ENCODE peak calls at places on chromosomes 12 and 14, in five cellular contexts. B, L, E, S and G are unnamed samples.

GRCh38 chr14:24889843-24890242 is 160.1 kb downstream of the STXBP6 start:
- DNase-seq in B (no peak), S (no peak), E (no peak), L (no peak), G (no peak)

GRCh38 chr12:124720687-124721500 is 142.8 kb downstream of the SCARB1 start:
- DNase-seq in E (peak), L (no peak), B (peak), S (no peak), G (peak)

GRCh38 chr12:55974308-55974724 is 438 bp downstream of the RAB5B start:
- DNase-seq in S (no peak), E (peak), B (peak), L (no peak), G (peak)

GRCh38 chr12:125159687-125160086 is 94.5 kb downstream of the AACS start:
- DNase-seq in B (no peak), S (no peak), E (no peak), L (no peak), G (no peak)

GRCh38 chr12:69115955-69116354 is 123.4 kb upstream of the CPSF6 start:
- DNase-seq in L (no peak), S (no peak), B (no peak), E (no peak), G (no peak)

GRCh38 chr12:45279916-45280547 is 64.1 kb downstream of the ANO6 start:
- DNase-seq in S (no peak), E (no peak), B (no peak), L (no peak), G (no peak)

GRCh38 chr14:95545769-95546168 is 10.9 kb downstream of the GLRX5 start:
- DNase-seq in S (no peak), B (peak), E (peak), L (no peak), G (no peak)

GRCh38 chr14:35044939-35045797 is 904 bp upstream of the FAM177A1 start:
- DNase-seq in L (no peak), S (no peak), E (peak), B (peak), G (no peak)

GRCh38 chr14:59870277-59871165 is at the start of gene RTN1:
- DNase-seq in S (no peak), E (peak), B (peak), L (peak), G (peak)

GRCh38 chr14:71586131-71586893 is 345.9 kb upstream of the RGS6 start:
- DNase-seq in S (no peak), E (peak), L (peak), B (peak), G (no peak)

GRCh38 chr12:92561543-92561899 is 141.3 kb upstream of the PLEKHG7 start:
- DNase-seq in S (no peak), B (peak), L (peak), E (peak), G (no peak)

GRCh38 chr12:69901141-69901900 is 76.3 kb downstream of the MYRFL start:
- DNase-seq in B (peak), S (no peak), L (no peak), E (peak), G (no peak)

GRCh38 chr14:76006253-76006652 is 20.7 kb downstream of the IFT43 start:
- DNase-seq in E (no peak), L (no peak), S (no peak), B (no peak), G (no peak)

GRCh38 chr12:116026768-116027550 is 250.5 kb downstream of the MED13L start:
- DNase-seq in S (no peak), L (no peak), E (no peak), B (no peak), G (no peak)

GRCh38 chr14:73696466-73697390 is 17.5 kb downstream of the PNMA1 start:
- DNase-seq in E (peak), S (no peak), L (no peak), B (peak), G (no peak)

GRCh38 chr14:68891851-68892660 is 87.0 kb downstream of the ACTN1 start:
- DNase-seq in E (peak), S (no peak), B (peak), L (no peak), G (no peak)

GRCh38 chr14:59126714-59127436 is 61.6 kb upstream of the DAAM1 start:
- DNase-seq in L (peak), B (peak), E (peak), S (no peak), G (no peak)

GRCh38 chr14:104085032-104085888 is at the start of gene ASPG:
- DNase-seq in B (no peak), L (no peak), E (peak), S (no peak), G (no peak)

GRCh38 chr12:65155784-65156183 is 13.6 kb upstream of the LEMD3 start:
- DNase-seq in S (no peak), E (no peak), L (no peak), B (no peak), G (no peak)

GRCh38 chr12:6407206-6407954 is 23.4 kb downstream of the LTBR start:
- DNase-seq in S (no peak), L (no peak), B (no peak), E (no peak), G (no peak)

GRCh38 chr14:21098134-21098891 is at the start of gene ZNF219:
- DNase-seq in E (peak), B (peak), L (peak), S (no peak), G (no peak)

GRCh38 chr12:132500856-132501180 is 10.9 kb downstream of the FBRSL1 start:
- DNase-seq in E (no peak), L (no peak), B (no peak), S (no peak), G (no peak)

GRCh38 chr12:116928504-116928903 is 17.8 kb downstream of the FBXW8 start:
- DNase-seq in S (no peak), E (no peak), L (no peak), B (no peak), G (no peak)

GRCh38 chr14:74502236-74503019 is 8.9 kb downstream of the ISCA2 start:
- DNase-seq in S (no peak), E (peak), B (peak), L (peak), G (peak)

GRCh38 chr14:94946244-94946643 is 176.3 kb upstream of the GSC start:
- DNase-seq in L (no peak), S (no peak), E (no peak), B (no peak), G (no peak)

GRCh38 chr14:88750945-88751344 is 41.8 kb downstream of the EML5 start:
- DNase-seq in L (no peak), B (no peak), E (no peak), S (no peak), G (no peak)

GRCh38 chr12:102427542-102427923 is 52.8 kb downstream of the IGF1 start:
- DNase-seq in B (no peak), E (no peak), S (no peak), L (no peak), G (no peak)

GRCh38 chr12:1716911-1717310 is 26.0 kb downstream of the ADIPOR2 start:
- DNase-seq in E (peak), S (no peak), B (no peak), L (no peak), G (no peak)

GRCh38 chr14:51225751-51226150 is 14.3 kb upstream of the TMX1 start:
- DNase-seq in S (no peak), L (no peak), E (no peak), B (no peak), G (no peak)

GRCh38 chr12:2035421-2036080 is 17.2 kb upstream of the CACNA1C start:
- DNase-seq in B (no peak), S (no peak), E (no peak), L (no peak), G (no peak)

GRCh38 chr14:58705066-58705465 is 67.3 kb downstream of the DACT1 start:
- DNase-seq in S (no peak), E (peak), L (peak), B (no peak), G (no peak)

GRCh38 chr12:1928439-1929121 is 10.1 kb upstream of the CACNA2D4 start:
- DNase-seq in S (no peak), B (no peak), L (no peak), E (no peak), G (no peak)

GRCh38 chr14:32435411-32435810 is 106.3 kb downstream of the AKAP6 start:
- DNase-seq in B (no peak), S (no peak), E (no peak), L (no peak), G (no peak)

GRCh38 chr12:72570601-72571000 is 298.4 kb downstream of the TRHDE start:
- DNase-seq in B (no peak), S (no peak), E (no peak), L (peak), G (no peak)

GRCh38 chr14:45201908-45202307 is 51.1 kb downstream of the MIS18BP1 start:
- DNase-seq in L (no peak), B (peak), S (no peak), E (peak), G (no peak)

GRCh38 chr14:63852817-63853730 is at the start of gene SYNE2:
- DNase-seq in S (no peak), E (peak), B (peak), L (peak), G (no peak)

GRCh38 chr14:35149239-35149638 is 26.9 kb downstream of the PRORP start:
- DNase-seq in E (no peak), S (no peak), L (no peak), B (no peak), G (no peak)

DNA sequence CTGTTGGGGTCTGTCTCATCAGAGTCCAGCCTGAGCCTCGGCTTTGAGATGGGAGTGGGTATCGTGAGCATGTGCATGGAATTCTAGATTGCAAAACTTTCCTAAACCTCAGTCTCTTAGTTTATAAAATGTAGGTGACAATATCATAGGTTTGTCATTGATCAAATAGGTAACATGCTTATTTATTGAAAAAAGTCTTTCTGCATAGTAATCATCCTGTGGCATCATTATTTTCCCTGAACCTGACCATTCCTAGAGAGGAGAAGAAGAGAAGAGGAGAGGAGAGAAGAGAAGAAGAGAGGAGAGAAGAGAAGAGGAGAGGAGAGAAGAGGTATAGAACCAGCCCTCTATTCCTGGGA is 4.1 kb downstream of the SMIM41 start:
- DNase-seq in B (no peak), S (no peak), L (no peak), E (no peak), G (no peak)
- TF ChIP-seq CTCF in B (no peak), S (no peak), L (no peak), E (no peak), G (peak)

GRCh38 chr14:29927596-29928341 is at the start of gene PRKD1:
- DNase-seq in B (peak), L (peak), E (peak), S (no peak), G (no peak)
- TF ChIP-seq CTCF in B (no peak), L (peak), E (no peak), S (no peak), G (no peak)

DNA sequence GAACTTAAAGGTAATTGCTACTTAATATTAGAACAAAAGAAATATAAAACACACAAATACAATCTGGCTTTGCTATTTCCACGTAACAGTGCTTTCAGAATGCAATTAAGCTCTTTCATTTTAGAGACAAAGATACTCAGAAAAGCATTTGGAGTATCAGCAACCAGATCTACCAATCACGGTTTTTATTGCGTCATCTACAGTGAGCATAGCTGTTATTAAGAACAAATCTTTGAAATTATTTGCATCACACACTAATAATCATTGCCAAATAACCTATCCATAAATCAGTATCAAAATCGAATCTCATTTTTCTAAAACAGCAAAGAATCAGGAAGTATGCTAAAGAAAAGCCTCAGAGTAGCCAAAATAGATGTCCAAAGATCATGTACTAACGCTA is 26.9 kb upstream of the GARIN2 start:
- DNase-seq in L (no peak), E (no peak), B (no peak), S (no peak), G (no peak)
- TF ChIP-seq CTCF in L (no peak), E (no peak), B (no peak), S (no peak), G (no peak)

GRCh38 chr12:50598321-50598862 is 93.6 kb downstream of the DIP2B start:
- DNase-seq in L (peak), S (no peak), E (peak), B (peak), G (no peak)

GRCh38 chr12:50600364-50600763 is 95.6 kb downstream of the DIP2B start:
- DNase-seq in L (no peak), S (no peak), B (no peak), E (no peak), G (no peak)

GRCh38 chr12:50599366-50600095 is 94.7 kb downstream of the DIP2B start:
- DNase-seq in E (no peak), B (no peak), L (no peak), S (no peak), G (no peak)

GRCh38 chr12:50595667-50596066 is 90.9 kb downstream of the DIP2B start:
- DNase-seq in S (no peak), E (no peak), B (no peak), L (no peak), G (no peak)

GRCh38 chr12:50597200-50598195 is 92.7 kb downstream of the DIP2B start:
- DNase-seq in L (no peak), S (no peak), B (peak), E (peak), G (peak)
- TF ChIP-seq CTCF in L (no peak), S (no peak), B (peak), E (peak), G (no peak)

GRCh38 chr12:53061404-53062010 is 11.6 kb downstream of the TNS2 start:
- DNase-seq in E (peak), L (no peak), B (no peak), S (no peak), G (no peak)
- TF ChIP-seq CTCF in E (peak), L (no peak), B (no peak), S (peak), G (no peak)

GRCh38 chr12:104175726-104176247 is 37.8 kb upstream of the NFYB start:
- DNase-seq in S (no peak), B (no peak), L (no peak), E (no peak), G (no peak)

GRCh38 chr12:104177336-104177662 is 38.3 kb upstream of the TXNRD1 start:
- DNase-seq in B (no peak), E (no peak), L (no peak), S (no peak), G (no peak)

GRCh38 chr12:104181313-104181712 is 34.3 kb upstream of the TXNRD1 start:
- DNase-seq in E (peak), B (peak), S (no peak), L (no peak), G (no peak)

GRCh38 chr12:104180389-104180788 is 35.2 kb upstream of the TXNRD1 start:
- DNase-seq in B (no peak), L (no peak), E (no peak), S (no peak), G (no peak)

DNA sequence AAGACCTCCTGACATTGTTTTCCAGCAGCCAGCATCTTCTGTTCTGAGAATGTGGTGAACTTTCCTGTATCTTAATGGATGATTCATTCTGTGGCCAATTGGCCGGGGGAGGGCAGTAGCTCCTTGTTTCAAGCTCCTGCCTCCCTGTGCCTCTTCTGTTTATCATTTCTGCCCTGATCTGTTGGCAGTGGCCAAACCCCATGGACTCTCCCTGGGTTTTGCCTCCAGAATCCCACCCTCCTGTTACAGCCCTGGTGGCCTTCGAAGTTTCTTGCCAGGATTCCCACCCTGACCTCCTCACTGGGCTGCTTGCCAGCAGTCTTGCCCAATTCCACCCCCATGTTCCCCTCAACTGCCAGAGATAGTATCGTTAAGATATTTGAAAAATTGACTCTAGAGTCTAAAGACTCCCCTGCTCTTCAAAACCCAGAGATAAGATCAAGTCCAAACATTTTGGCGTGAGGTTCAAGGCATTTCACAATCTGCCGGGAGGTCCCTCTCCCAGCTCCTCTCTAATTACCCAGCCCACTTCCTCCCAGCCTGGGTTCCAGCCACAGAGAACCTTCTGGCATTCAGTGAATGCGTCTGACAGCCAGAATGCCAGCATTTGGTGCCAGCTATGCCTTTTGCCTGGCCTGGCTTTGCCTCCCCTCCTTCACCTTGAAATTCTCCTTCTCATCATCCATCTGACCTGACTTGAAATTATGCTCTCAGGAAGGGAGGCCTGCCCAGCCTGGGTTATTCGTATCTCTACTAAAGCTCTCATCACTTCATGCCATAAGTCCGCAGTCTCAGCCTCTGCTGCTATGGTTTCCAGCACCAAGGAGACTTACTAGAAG is 37.7 kb upstream of the TXNRD1 start:
- DNase-seq in L (peak), S (no peak), B (peak), E (peak), G (no peak)
- TF ChIP-seq CTCF in L (peak), S (no peak), B (peak), E (peak), G (no peak)

GRCh38 chr12:59365133-59365532 is 230.7 kb upstream of the SLC16A7 start:
- DNase-seq in L (no peak), S (no peak), B (no peak), E (no peak), G (no peak)
- TF ChIP-seq CTCF in L (no peak), S (no peak), B (no peak), E (no peak), G (no peak)